ENCODE peak calls at places on chromosomes 7 and 10, in nine cellular contexts. O is prostate gland; S is right atrium auricular region; V is brain microvascular endothelial cell; E is left lung; N is epithelial cell of esophagus; Y is suprapubic skin; J is Caco-2; R is CD8-positive, alpha-beta T cell. I is an unnamed sample.

GRCh38 chr10:33344676-33345075 is 10.2 kb upstream of the NRP1 start:
- DNase-seq in O (no peak), S (no peak), V (no peak), E (no peak), N (no peak), Y (no peak), J (no peak), R (no peak), I (no peak)

GRCh38 chr10:3486346-3487065 is 298.5 kb downstream of the KLF6 start:
- DNase-seq in O (peak; percentile 91), S (no peak), V (no peak), E (peak; percentile 83), N (peak; percentile 99), Y (peak; percentile 86), J (peak; percentile 88), R (no peak), I (no peak)

GRCh38 chr10:45422862-45423659 is 49.0 kb downstream of the ALOX5 start:
- DNase-seq in O (no peak), S (no peak), V (no peak), E (no peak), N (no peak), Y (no peak), J (no peak), R (no peak), I (no peak)

GRCh38 chr10:65949543-65949942 is 976.3 kb upstream of the LRRTM3 start:
- DNase-seq in O (no peak), S (no peak), V (no peak), E (no peak), N (no peak), Y (no peak), J (no peak), R (no peak), I (no peak)

GRCh38 chr10:5944389-5945202 is 32.7 kb downstream of the IL15RA start:
- DNase-seq in O (peak; percentile 48), S (peak; percentile 96), V (peak; percentile 98), E (peak; percentile 84), N (peak; percentile 97), Y (peak; percentile 93), J (no peak), R (no peak), I (no peak)

GRCh38 chr10:80041162-80041561 is 37.3 kb upstream of the TMEM254 start:
- DNase-seq in O (no peak), S (no peak), V (no peak), E (no peak), N (no peak), Y (no peak), J (no peak), R (no peak), I (no peak)

GRCh38 chr7:127629268-127629854 is 11.4 kb upstream of the PAX4 start:
- DNase-seq in O (no peak), S (no peak), V (no peak), E (no peak), N (peak; percentile 37), Y (no peak), J (peak; percentile 82), R (no peak), I (no peak)

GRCh38 chr10:69901623-69902505 is 100.2 kb downstream of the COL13A1 start:
- DNase-seq in O (peak; percentile 44), S (peak; percentile 63), V (peak; percentile 43), E (no peak), N (peak; percentile 40), Y (no peak), J (peak; percentile 88), R (no peak), I (peak; percentile 5)

GRCh38 chr10:4181690-4182089 is 396.7 kb upstream of the KLF6 start:
- DNase-seq in O (no peak), S (no peak), V (no peak), E (no peak), N (no peak), Y (no peak), J (no peak), R (no peak), I (no peak)

GRCh38 chr7:128740996-128741395 is 1.8 kb downstream of the CALU start:
- DNase-seq in O (no peak), S (no peak), V (no peak), E (no peak), N (no peak), Y (no peak), J (no peak), R (no peak), I (no peak)

GRCh38 chr10:36446873-36447272 is 678.5 kb upstream of the ANKRD30A start:
- DNase-seq in O (no peak), S (peak; percentile 75), V (no peak), E (no peak), N (peak; percentile 84), Y (no peak), J (no peak), R (no peak), I (no peak)

GRCh38 chr10:36451391-36451790 is 674.0 kb upstream of the ANKRD30A start:
- DNase-seq in O (no peak), S (no peak), V (no peak), E (no peak), N (no peak), Y (no peak), J (no peak), R (no peak), I (no peak)

GRCh38 chr10:36448760-36449681 is 676.4 kb upstream of the ANKRD30A start:
- DNase-seq in O (no peak), S (no peak), V (no peak), E (no peak), N (peak; percentile 51), Y (no peak), J (no peak), R (no peak), I (no peak)

GRCh38 chr10:36452851-36453250 is 672.5 kb upstream of the ANKRD30A start:
- DNase-seq in O (no peak), S (no peak), V (no peak), E (no peak), N (peak; percentile 89), Y (no peak), J (no peak), R (no peak), I (no peak)

GRCh38 chr10:36450385-36450784 is 675.0 kb upstream of the ANKRD30A start:
- DNase-seq in O (no peak), S (no peak), V (peak; percentile 77), E (no peak), N (no peak), Y (no peak), J (no peak), R (no peak), I (no peak)
- H3K4me3 ChIP-seq in O (no peak overlapping the region), S (no peak overlapping the region), V (no peak overlapping the region), E (no peak overlapping the region), N (no peak overlapping the region), Y (no peak overlapping the region), J (no peak overlapping the region), R (no peak overlapping the region), I (no peak overlapping the region)

GRCh38 chr7:53600296-53600695 is 564.9 kb downstream of the POM121L12 start:
- DNase-seq in O (no peak), S (no peak), V (no peak), E (no peak), N (peak; percentile 63), Y (no peak), J (no peak), R (no peak), I (no peak)
- H3K4me3 ChIP-seq in O (no peak overlapping the region), S (no peak overlapping the region), V (no peak overlapping the region), E (no peak overlapping the region), N (no peak overlapping the region), Y (no peak overlapping the region), J (no peak overlapping the region), R (no peak overlapping the region), I (no peak overlapping the region)

GRCh38 chr7:32316831-32317230 is 173.3 kb downstream of the LSM5 start:
- DNase-seq in O (no peak), S (no peak), V (no peak), E (no peak), N (no peak), Y (no peak), J (no peak), R (no peak), I (no peak)

GRCh38 chr7:32323687-32324086 is 166.5 kb downstream of the LSM5 start:
- DNase-seq in O (no peak), S (no peak), V (no peak), E (no peak), N (no peak), Y (no peak), J (no peak), R (no peak), I (no peak)

GRCh38 chr7:32319019-32319382 is 171.2 kb downstream of the LSM5 start:
- DNase-seq in O (no peak), S (no peak), V (no peak), E (no peak), N (no peak), Y (no peak), J (no peak), R (no peak), I (no peak)

DNA sequence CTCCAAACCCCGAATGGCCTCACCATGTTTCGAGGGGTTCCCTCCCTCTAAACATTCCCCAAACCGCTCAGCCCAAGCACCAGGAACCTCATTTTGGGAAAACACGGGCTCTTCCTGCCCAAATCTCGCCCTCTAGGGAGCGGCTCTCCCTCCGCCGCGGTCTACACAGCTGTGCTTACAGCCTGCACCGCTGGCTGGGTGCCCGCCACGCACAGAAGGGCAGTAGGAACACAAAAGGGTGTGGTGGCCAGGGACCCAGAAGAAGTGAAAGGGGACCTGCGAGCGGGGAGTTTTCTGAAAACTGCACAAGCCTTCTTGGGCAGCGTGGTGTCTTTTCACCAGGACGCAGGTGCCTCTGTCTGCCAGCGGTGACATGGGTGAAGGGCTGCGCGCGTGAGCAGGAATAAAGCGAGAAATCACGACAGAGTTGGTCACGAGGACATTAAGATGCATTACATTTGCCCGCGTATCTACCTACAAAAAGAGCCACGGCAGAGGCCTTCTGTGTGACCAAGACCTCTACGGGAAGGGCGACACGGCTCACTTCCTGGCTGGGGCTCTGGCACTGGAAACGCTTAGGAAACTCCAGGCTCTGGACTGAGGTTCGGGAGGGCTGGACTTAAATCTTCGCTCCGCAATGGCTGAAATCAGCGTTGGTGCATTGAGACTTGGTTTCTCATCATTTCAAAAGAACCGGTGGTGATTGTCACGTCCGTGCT is 171.7 kb downstream of the LSM5 start:
- DNase-seq in O (no peak), S (no peak), V (no peak), E (no peak), N (no peak), Y (no peak), J (no peak), R (no peak), I (no peak)
- H3K4me3 ChIP-seq in O (no peak overlapping the region), S (peak overlapping the region; percentile 24), V (no peak overlapping the region), E (no peak overlapping the region), N (peak overlapping the region; percentile 4), Y (peak overlapping the region; percentile 8), J (no peak overlapping the region), R (no peak overlapping the region), I (no peak overlapping the region)

GRCh38 chr7:19972872-19973271 is 199.5 kb upstream of the TMEM196 start:
- DNase-seq in O (no peak), S (no peak), V (no peak), E (no peak), N (no peak), Y (no peak), J (no peak), R (no peak), I (no peak)

GRCh38 chr7:19971941-19972340 is 198.5 kb upstream of the TMEM196 start:
- DNase-seq in O (no peak), S (no peak), V (no peak), E (no peak), N (no peak), Y (no peak), J (no peak), R (no peak), I (no peak)

GRCh38 chr7:19969859-19970493 is 196.6 kb upstream of the TMEM196 start:
- DNase-seq in O (no peak), S (no peak), V (peak; percentile 36), E (no peak), N (peak; percentile 47), Y (no peak), J (peak; percentile 83), R (no peak), I (no peak)

GRCh38 chr7:19970514-19970913 is 197.1 kb upstream of the TMEM196 start:
- DNase-seq in O (no peak), S (no peak), V (no peak), E (no peak), N (no peak), Y (no peak), J (no peak), R (no peak), I (no peak)
- H3K4me3 ChIP-seq in O (no peak overlapping the region), S (no peak overlapping the region), V (no peak overlapping the region), E (no peak overlapping the region), N (no peak overlapping the region), Y (no peak overlapping the region), J (no peak overlapping the region), R (no peak overlapping the region), I (no peak overlapping the region)